ENCODE peak calls at places on chromosomes 3 and 15, in seven cellular contexts. G is mesothelial cell of epicardium; M is astrocyte; P is CD4-positive, alpha-beta T cell; V is AG04450; B is left ventricle myocardium inferior; X is fibroblast of the aortic adventitia. C is an unnamed sample.
A peak's percentile ranks its signal among the peaks of the same experiment; 100 is the strongest.

GRCh38 chr3:140898340-140899180 is 43.1 kb upstream of the SLC25A36 start:
- DNase-seq in G (no peak), M (peak; percentile 80), P (no peak), V (peak; percentile 72), B (no peak), X (peak; percentile 88), C (peak; percentile 6)

GRCh38 chr15:89587955-89588354 is 12.7 kb downstream of the TICRR start:
- DNase-seq in G (no peak), M (peak; percentile 55), P (no peak), V (peak; percentile 24), B (no peak), X (peak; percentile 61), C (no peak)

GRCh38 chr3:143627336-143627735 is 220.9 kb downstream of the SLC9A9 start:
- DNase-seq in G (no peak), M (peak; percentile 38), P (no peak), V (no peak), B (no peak), X (peak; percentile 13), C (peak; percentile 52)

GRCh38 chr3:64440498-64440897 is 215.2 kb upstream of the PRICKLE2 start:
- DNase-seq in G (no peak), M (peak; percentile 93), P (no peak), V (no peak), B (no peak), X (peak; percentile 92), C (no peak)

GRCh38 chr15:75063338-75063737 is 39.9 kb downstream of the PPCDC start:
- DNase-seq in G (no peak), M (peak; percentile 74), P (no peak), V (no peak), B (no peak), X (peak; percentile 78), C (no peak)

GRCh38 chr15:91586542-91586941 is 267.0 kb upstream of the SLCO3A1 start:
- DNase-seq in G (no peak), M (no peak), P (no peak), V (no peak), B (no peak), X (no peak), C (no peak)

GRCh38 chr15:77027697-77028450 is 32.9 kb downstream of the PSTPIP1 start:
- DNase-seq in G (peak; percentile 17), M (no peak), P (no peak), V (no peak), B (no peak), X (no peak), C (peak; percentile 1)

GRCh38 chr3:71304684-71305083 is 278.8 kb downstream of the FOXP1 start:
- DNase-seq in G (no peak), M (peak; percentile 31), P (no peak), V (no peak), B (no peak), X (peak; percentile 84), C (peak; percentile 63)

GRCh38 chr3:42190701-42191442 is 75.1 kb downstream of the CCK start:
- DNase-seq in G (peak; percentile 54), M (peak; percentile 10), P (peak; percentile 62), V (no peak), B (no peak), X (peak; percentile 72), C (peak; percentile 79)

GRCh38 chr3:114803042-114803695 is 343.9 kb downstream of the ZBTB20 start:
- DNase-seq in G (no peak), M (peak; percentile 4), P (no peak), V (no peak), B (no peak), X (no peak), C (no peak)

GRCh38 chr3:23760871-23761373 is 44.8 kb upstream of the UBE2E1 start:
- DNase-seq in G (no peak), M (no peak), P (no peak), V (no peak), B (no peak), X (no peak), C (peak; percentile 51)

GRCh38 chr15:26773485-26773877 is 615 bp upstream of the GABRB3 start:
- DNase-seq in G (no peak), M (no peak), P (no peak), V (no peak), B (no peak), X (no peak), C (no peak)

GRCh38 chr15:90618330-90619136 is 88.8 kb downstream of the CRTC3 start:
- DNase-seq in G (no peak), M (no peak), P (no peak), V (peak; percentile 11), B (no peak), X (no peak), C (no peak)

GRCh38 chr3:28601291-28601690 is 252.7 kb upstream of the AZI2 start:
- DNase-seq in G (no peak), M (no peak), P (no peak), V (no peak), B (no peak), X (no peak), C (no peak)

GRCh38 chr3:32897202-32897601 is 54.2 kb upstream of the CCR4 start:
- DNase-seq in G (no peak), M (peak; percentile 25), P (no peak), V (no peak), B (no peak), X (no peak), C (no peak)

GRCh38 chr3:14286887-14287496 is 108.4 kb downstream of the LSM3 start:
- DNase-seq in G (no peak), M (no peak), P (no peak), V (no peak), B (no peak), X (no peak), C (no peak)

GRCh38 chr15:73305331-73306211 is 63.2 kb downstream of the HCN4 start:
- DNase-seq in G (no peak), M (peak; percentile 46), P (no peak), V (peak; percentile 13), B (no peak), X (peak; percentile 64), C (peak; percentile 55)

DNA sequence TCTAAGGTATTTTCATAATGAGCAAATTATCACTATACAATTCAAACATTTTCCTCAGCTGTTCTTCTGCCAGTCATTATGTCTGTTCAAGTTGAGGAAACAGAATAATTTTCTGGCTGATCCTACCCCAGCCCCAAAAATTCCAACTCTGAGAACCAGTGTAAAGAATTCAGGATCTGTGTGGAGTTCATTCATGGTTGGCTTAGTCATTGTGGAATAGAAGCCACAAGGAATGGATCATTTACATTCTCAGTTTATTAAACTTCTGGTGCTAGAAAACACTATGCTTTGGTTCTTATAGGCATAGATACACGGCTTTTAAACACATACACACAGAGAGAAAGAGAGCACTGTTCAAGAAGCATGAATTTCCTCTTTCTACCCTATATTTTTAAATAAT is 134.6 kb downstream of the CMSS1 start:
- DNase-seq in G (no peak), M (peak; percentile 88), P (no peak), V (peak; percentile 59), B (no peak), X (peak; percentile 49), C (no peak)
- TF ChIP-seq CTCF in G (no peak), M (no peak), P (no peak), V (no peak), B (no peak), X (no peak), C (no peak)

GRCh38 chr3:10392244-10392643 is 71.3 kb upstream of the SEC13 start:
- DNase-seq in G (no peak), M (no peak), P (no peak), V (no peak), B (no peak), X (no peak), C (no peak)
- TF ChIP-seq CTCF in G (no peak), M (no peak), P (no peak), V (peak; percentile 34), B (no peak), X (no peak), C (no peak)

GRCh38 chr3:128922804-128923459 is 43.5 kb downstream of the ACAD9 start:
- DNase-seq in G (no peak), M (no peak), P (peak; percentile 26), V (no peak), B (no peak), X (no peak), C (peak; percentile 83)
- TF ChIP-seq CTCF in G (no peak), M (no peak), P (no peak), V (no peak), B (no peak), X (no peak), C (peak; percentile 6)

DNA sequence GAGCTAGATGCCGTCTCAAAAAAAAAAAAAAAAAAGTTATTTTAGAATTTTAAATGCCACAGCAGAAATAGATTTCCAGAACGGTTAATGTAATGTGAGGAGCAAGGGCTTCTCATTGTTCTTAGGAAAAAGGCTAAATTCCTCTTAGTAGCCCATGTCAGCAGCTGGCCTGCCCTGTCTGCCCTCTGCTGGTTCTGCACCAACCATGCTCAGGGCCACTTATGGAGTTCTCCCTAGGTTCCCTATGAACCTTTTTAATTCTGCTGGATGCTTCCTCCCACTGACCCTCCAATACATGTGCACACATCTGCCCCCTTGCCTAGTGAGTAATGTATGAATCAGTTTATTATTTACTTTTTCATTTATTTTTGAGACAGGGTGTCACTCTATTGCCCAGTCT is 32.2 kb upstream of the DPPA4 start:
- DNase-seq in G (no peak), M (no peak), P (no peak), V (no peak), B (no peak), X (no peak), C (no peak)
- TF ChIP-seq CTCF in G (no peak), M (no peak), P (no peak), V (no peak), B (no peak), X (no peak), C (no peak)

DNA sequence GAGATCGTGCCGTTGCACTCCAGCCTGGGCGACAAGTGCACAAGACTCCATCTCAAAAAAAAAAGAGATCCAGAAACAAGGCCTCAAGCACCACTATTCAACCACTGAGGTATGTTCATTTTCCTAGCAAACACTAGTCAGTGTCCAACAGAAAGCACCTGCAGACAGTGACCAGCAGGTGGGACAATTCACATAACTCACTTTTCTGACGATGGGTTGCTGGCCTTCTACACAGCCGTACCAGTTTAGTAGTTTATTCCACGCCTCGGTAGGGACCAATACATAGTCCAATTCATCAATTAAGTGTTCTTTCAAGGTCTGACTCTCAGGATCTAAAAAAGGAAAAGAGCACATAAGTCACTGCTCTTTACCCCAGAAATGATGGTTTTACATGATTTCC is 12.4 kb downstream of the USP4 start:
- DNase-seq in G (no peak), M (no peak), P (no peak), V (no peak), B (no peak), X (no peak), C (peak; percentile 9)
- TF ChIP-seq CTCF in G (peak; percentile 45), M (peak; percentile 20), P (no peak), V (peak; percentile 28), B (no peak), X (peak; percentile 13), C (no peak)

DNA sequence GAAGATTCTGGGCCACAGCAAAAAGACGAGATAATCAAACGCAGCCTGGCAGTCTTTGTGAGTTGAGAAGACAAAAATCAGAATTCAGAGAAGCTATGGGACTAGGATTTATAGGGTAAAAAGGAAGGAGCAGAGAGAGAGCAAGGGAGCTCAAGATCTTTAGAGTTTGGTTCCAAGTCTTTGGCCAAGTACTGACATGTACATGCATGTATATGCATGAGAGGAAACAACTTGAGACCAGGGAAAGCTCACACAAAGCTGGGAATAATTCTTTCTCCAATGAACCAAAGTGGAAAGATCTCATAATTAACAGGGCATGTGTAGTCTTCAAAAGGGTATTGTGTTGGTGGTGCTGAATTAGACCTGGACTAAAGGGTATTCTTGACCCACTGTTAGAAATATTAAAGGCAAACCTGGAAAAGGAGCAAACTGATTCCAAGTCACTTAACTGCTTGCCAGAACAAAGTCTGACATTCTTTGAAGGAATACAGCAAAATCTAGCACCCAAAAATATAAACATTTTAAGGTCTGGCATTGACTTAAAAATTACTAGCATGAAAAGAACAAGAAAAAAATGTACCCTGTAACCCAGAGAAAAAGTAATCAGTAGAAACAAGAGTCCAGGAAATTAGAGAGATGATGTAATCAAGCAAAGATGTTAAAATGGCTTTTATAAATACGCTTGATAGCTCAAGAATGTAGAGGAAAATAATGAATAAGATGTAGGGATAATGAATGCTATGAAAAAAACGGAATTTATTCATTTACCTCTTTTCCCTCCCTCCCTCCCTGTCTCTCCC is 226.0 kb upstream of the CGNL1 start:
- DNase-seq in G (no peak), M (peak; percentile 78), P (no peak), V (no peak), B (no peak), X (peak; percentile 56), C (no peak)
- TF ChIP-seq CTCF in G (no peak), M (no peak), P (no peak), V (no peak), B (no peak), X (no peak), C (no peak)